ENCODE peak calls at places on chromosomes 3 and 15, in ten cellular contexts. F, X, E, H, L, V, Y, P, K and T are unnamed samples. For H3K27me3, the result is how much of the 10 kb centered on the place peaks cover.

GRCh38 chr3:64385256-64385655 is 160.0 kb upstream of the PRICKLE2 start:
- DNase-seq in P (no peak), L (no peak), H (no peak), F (no peak), K (no peak), V (no peak), E (no peak), Y (no peak), X (no peak), T (no peak)

GRCh38 chr15:90219421-90220141 is 14.2 kb downstream of the CIB1 start:
- DNase-seq in Y (no peak), P (no peak), K (no peak), V (no peak), H (no peak), L (peak), E (no peak), X (no peak), F (no peak), T (no peak)

GRCh38 chr15:41115652-41116115 is 396 bp downstream of the INO80 start:
- DNase-seq in F (no peak), Y (peak), X (peak), L (no peak), P (peak), E (peak), V (peak), H (peak), K (peak), T (peak)

GRCh38 chr15:101063891-101064794 is 145.0 kb downstream of the LRRK1 start:
- DNase-seq in E (peak), Y (peak), P (no peak), V (no peak), X (peak), K (no peak), F (no peak), H (no peak), L (peak), T (peak)

GRCh38 chr3:182451871-182452270 is 341.4 kb upstream of the ATP11B start:
- DNase-seq in F (no peak), L (no peak), P (no peak), V (no peak), E (no peak), H (no peak), Y (no peak), K (no peak), X (no peak), T (no peak)

GRCh38 chr3:152037953-152038352 is 164.5 kb downstream of the SUCNR1 start:
- DNase-seq in V (no peak), F (no peak), L (no peak), X (no peak), P (no peak), H (no peak), K (no peak), E (no peak), Y (no peak), T (no peak)

GRCh38 chr15:48422401-48422800 is 91.2 kb downstream of the DUT start:
- DNase-seq in P (no peak), V (no peak), L (no peak), F (no peak), X (no peak), K (no peak), E (no peak), Y (no peak), H (no peak), T (no peak)

GRCh38 chr3:10957976-10958749 is 34.4 kb upstream of the SLC6A1 start:
- DNase-seq in E (no peak), K (no peak), X (no peak), Y (no peak), H (peak), V (no peak), L (no peak), F (no peak), P (peak), T (peak)

GRCh38 chr3:139774570-139775302 is 97.0 kb upstream of the NMNAT3 start:
- DNase-seq in V (no peak), X (no peak), E (no peak), H (no peak), Y (peak), L (peak), F (no peak), K (no peak), P (peak), T (no peak)

GRCh38 chr3:168096210-168096795 is 579 bp upstream of the GOLIM4 start:
- DNase-seq in P (no peak), V (peak), K (no peak), E (no peak), X (peak), H (peak), Y (peak), L (peak), F (no peak), T (peak)

GRCh38 chr3:67415504-67415903 is 238.9 kb downstream of the SUCLG2 start:
- DNase-seq in L (no peak), K (no peak), E (no peak), H (no peak), P (no peak), X (no peak), F (no peak), V (no peak), Y (peak), T (no peak)

GRCh38 chr15:75779504-75779903 is 63.7 kb upstream of the UBE2Q2 start:
- DNase-seq in K (no peak), Y (no peak), P (no peak), V (no peak), H (no peak), E (no peak), L (no peak), F (no peak), X (no peak), T (no peak)

GRCh38 chr3:43296565-43296964 is 10.2 kb downstream of the SNRK start:
- DNase-seq in E (no peak), F (no peak), L (no peak), K (no peak), P (no peak), X (no peak), V (no peak), H (no peak), Y (no peak), T (no peak)

GRCh38 chr3:28949580-28949979 is 331.3 kb upstream of the RBMS3 start:
- DNase-seq in K (no peak), P (no peak), Y (no peak), H (no peak), X (no peak), F (no peak), L (no peak), E (no peak), V (no peak), T (no peak)

GRCh38 chr15:88605507-88606436 is 15.4 kb upstream of the AEN start:
- DNase-seq in F (no peak), P (peak), V (no peak), L (peak), H (peak), X (peak), K (no peak), Y (no peak), E (no peak), T (no peak)

GRCh38 chr3:186826978-186827857 is 15.3 kb upstream of the ADIPOQ start:
- DNase-seq in L (peak), Y (peak), E (peak), P (peak), F (peak), X (peak), H (peak), K (peak), V (peak), T (peak)

GRCh38 chr3:149589332-149589731 is 68.5 kb downstream of the WWTR1 start:
- DNase-seq in X (no peak), Y (peak), L (no peak), K (no peak), H (no peak), F (no peak), V (no peak), E (no peak), P (no peak), T (no peak)

GRCh38 chr15:33126559-33127290 is 67.8 kb downstream of the FMN1 start:
- DNase-seq in H (no peak), Y (peak), K (peak), V (peak), F (no peak), L (no peak), X (no peak), E (peak), P (peak), T (peak)

GRCh38 chr3:39362177-39362576 is 21.0 kb upstream of the SLC25A38 start:
- DNase-seq in K (no peak), L (no peak), X (no peak), P (peak), F (no peak), H (no peak), Y (no peak), V (no peak), E (no peak), T (no peak)

GRCh38 chr15:50148362-50148963 is 29.4 kb upstream of the ATP8B4 start:
- DNase-seq in X (no peak), V (peak), K (no peak), L (peak), P (no peak), Y (peak), H (no peak), F (peak), E (no peak), T (no peak)

GRCh38 chr15:88790486-88790885 is 12.8 kb upstream of the ACAN start:
- DNase-seq in E (no peak), K (no peak), Y (no peak), P (no peak), H (no peak), L (no peak), F (no peak), X (no peak), V (no peak), T (no peak)

GRCh38 chr3:129352650-129353588 is 74.2 kb downstream of the HMCES start:
- DNase-seq in Y (no peak), F (no peak), L (no peak), K (no peak), E (no peak), V (no peak), H (no peak), P (peak), X (no peak), T (no peak)

GRCh38 chr3:65811050-65811766 is 227.5 kb downstream of the MAGI1 start:
- DNase-seq in H (no peak), Y (peak), V (no peak), E (no peak), P (peak), K (no peak), F (no peak), X (peak), L (no peak), T (no peak)

GRCh38 chr3:53518495-53518981 is 24.1 kb downstream of the CACNA1D start:
- DNase-seq in L (no peak), K (peak), Y (no peak), P (no peak), H (no peak), F (no peak), X (no peak), E (no peak), V (no peak), T (no peak)

GRCh38 chr3:33490641-33491241 is 50.5 kb upstream of the UBP1 start:
- DNase-seq in P (no peak), F (no peak), X (no peak), K (no peak), E (no peak), Y (no peak), L (no peak), H (no peak), V (no peak), T (no peak)

GRCh38 chr3:14911651-14912050 is 35.7 kb upstream of the NR2C2 start:
- DNase-seq in X (no peak), K (no peak), L (peak), H (no peak), F (no peak), Y (no peak), V (no peak), E (no peak), P (no peak), T (no peak)

GRCh38 chr3:170809975-170810357 is 60.0 kb downstream of the RPL22L1 start:
- DNase-seq in H (no peak), F (no peak), K (no peak), E (no peak), X (no peak), P (no peak), L (no peak), Y (peak), V (no peak), T (no peak)

GRCh38 chr3:53164911-53165310 is 3.9 kb downstream of the PRKCD start:
- DNase-seq in F (no peak), K (no peak), E (no peak), V (no peak), L (peak), P (no peak), Y (no peak), X (no peak), H (no peak), T (no peak)

GRCh38 chr15:28922712-28923012 is 36.9 kb downstream of the APBA2 start:
- DNase-seq in P (no peak), X (peak), K (no peak), H (no peak), Y (no peak), L (no peak), E (no peak), V (no peak), F (no peak), T (no peak)

GRCh38 chr3:10697918-10698317 is 118.1 kb upstream of the SLC6A11 start:
- DNase-seq in K (no peak), L (peak), X (no peak), V (peak), Y (no peak), P (no peak), E (no peak), H (no peak), F (no peak), T (no peak)

GRCh38 chr15:68578175-68578959 is 426 bp upstream of the CORO2B start:
- DNase-seq in F (no peak), K (peak), L (peak), E (peak), X (peak), V (no peak), H (peak), Y (peak), P (peak), T (peak)

DNA sequence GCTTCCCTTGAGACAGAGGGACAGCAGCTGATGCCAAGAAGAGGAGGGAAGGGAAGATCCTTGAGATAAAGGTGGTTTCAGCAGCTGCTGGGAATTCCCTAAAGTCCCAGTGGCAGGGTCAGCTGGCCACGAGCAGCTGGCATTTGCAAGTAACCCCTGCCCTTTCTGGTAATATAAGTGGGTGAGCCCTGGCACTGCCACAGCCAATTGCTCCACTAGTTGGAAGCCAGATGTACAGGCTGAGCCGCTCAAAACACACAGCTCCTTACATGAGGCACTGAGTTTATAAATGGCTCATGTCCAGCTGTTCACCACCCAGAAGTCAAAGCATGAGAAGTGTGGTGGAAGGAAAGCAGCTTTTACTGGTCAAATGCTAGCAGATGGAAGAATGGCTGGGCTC is 35.4 kb downstream of the PRR20G start:
- DNase-seq in L (no peak), E (no peak), P (no peak), Y (no peak), K (no peak), H (no peak), X (no peak), V (no peak), F (no peak), T (no peak)
- H3K27me3 ChIP-seq in L (under half), E (under half), P (under half), Y (under half), K (under half), H (under half), X (under half), V (under half), F (under half), T (under half)

DNA sequence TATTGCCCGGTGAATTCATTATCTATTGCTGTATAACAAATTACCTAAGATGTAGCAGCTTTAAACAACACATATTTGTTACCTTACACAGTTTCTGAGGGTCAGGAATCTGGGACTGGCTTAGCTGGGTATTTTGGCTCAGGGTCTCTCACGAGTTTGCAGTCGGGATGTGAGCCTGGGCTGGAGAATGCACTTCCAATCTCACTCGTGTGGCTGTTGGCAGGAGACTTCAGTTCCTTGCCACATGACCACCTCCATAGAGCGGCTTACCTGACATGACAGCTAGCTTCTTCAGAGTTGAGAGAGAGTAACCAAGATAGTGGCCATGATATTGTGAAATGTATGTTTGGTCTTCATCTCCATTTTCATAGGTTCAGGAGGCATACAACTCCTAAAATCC is 18.4 kb upstream of the MITF start:
- DNase-seq in E (no peak), P (no peak), L (no peak), H (no peak), Y (no peak), F (no peak), K (no peak), X (no peak), V (no peak), T (no peak)
- H3K27ac ChIP-seq in E (no peak), P (peak), L (no peak), H (no peak), Y (no peak), F (no peak), K (no peak), X (no peak), V (no peak), T (no peak)

GRCh38 chr3:184230081-184230602 is 757 bp downstream of the VWA5B2 start:
- DNase-seq in F (no peak), Y (no peak), X (no peak), P (no peak), L (no peak), V (no peak), H (peak), E (no peak), K (no peak), T (no peak)

GRCh38 chr3:184230603-184231528 is 1.5 kb downstream of the VWA5B2 start:
- DNase-seq in E (no peak), X (no peak), Y (no peak), L (peak), H (peak), P (no peak), F (no peak), V (no peak), K (no peak), T (no peak)

GRCh38 chr3:184228376-184229137 is 828 bp upstream of the VWA5B2 start:
- DNase-seq in P (no peak), V (no peak), L (no peak), X (no peak), Y (no peak), K (no peak), H (peak), F (no peak), E (no peak), T (no peak)

GRCh38 chr3:184227481-184227935 is 1.9 kb upstream of the VWA5B2 start:
- DNase-seq in Y (no peak), H (peak), V (no peak), X (no peak), P (no peak), E (no peak), L (peak), K (no peak), F (no peak), T (no peak)

DNA sequence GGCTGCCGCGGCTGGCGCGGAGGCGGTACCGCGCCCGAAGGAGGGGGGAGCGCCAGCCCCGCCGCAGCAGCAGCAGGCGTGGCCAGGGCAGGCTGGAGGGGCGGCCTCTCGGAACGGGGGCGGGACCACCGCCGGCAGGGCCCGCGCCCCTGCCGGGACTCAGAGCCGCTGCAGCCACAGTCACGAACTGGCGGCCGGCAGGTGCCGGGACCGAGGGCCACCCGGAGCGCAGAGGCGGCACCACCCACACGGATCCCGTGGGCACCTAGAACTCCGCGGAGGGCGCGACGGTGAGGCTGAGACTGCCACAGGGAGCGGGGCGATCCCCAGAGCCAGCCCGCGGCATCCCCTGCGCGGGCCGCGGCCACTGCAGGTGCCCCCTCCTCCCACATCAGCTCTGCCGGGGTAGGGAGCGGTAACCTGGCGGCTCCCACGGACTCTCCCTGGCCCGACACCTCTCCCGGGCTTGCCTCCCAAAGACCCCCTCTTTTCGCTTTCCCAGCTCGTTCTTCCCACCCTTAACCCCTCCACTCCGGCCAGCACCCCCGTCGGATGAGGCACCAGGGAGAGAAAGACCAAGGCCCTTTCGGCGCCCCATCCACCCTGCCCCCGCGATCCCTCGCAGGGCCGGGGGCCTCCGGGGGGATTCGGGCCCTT is at the start of gene VWA5B2:
- DNase-seq in L (peak), Y (peak), P (peak), K (peak), H (peak), V (peak), E (no peak), X (peak), F (no peak), T (peak)
- H3K27me3 ChIP-seq in L (under half), Y (under half), P (under half), K (under half), H (under half), V (under half), E (half or more), X (under half), F (under half), T (under half)

DNA sequence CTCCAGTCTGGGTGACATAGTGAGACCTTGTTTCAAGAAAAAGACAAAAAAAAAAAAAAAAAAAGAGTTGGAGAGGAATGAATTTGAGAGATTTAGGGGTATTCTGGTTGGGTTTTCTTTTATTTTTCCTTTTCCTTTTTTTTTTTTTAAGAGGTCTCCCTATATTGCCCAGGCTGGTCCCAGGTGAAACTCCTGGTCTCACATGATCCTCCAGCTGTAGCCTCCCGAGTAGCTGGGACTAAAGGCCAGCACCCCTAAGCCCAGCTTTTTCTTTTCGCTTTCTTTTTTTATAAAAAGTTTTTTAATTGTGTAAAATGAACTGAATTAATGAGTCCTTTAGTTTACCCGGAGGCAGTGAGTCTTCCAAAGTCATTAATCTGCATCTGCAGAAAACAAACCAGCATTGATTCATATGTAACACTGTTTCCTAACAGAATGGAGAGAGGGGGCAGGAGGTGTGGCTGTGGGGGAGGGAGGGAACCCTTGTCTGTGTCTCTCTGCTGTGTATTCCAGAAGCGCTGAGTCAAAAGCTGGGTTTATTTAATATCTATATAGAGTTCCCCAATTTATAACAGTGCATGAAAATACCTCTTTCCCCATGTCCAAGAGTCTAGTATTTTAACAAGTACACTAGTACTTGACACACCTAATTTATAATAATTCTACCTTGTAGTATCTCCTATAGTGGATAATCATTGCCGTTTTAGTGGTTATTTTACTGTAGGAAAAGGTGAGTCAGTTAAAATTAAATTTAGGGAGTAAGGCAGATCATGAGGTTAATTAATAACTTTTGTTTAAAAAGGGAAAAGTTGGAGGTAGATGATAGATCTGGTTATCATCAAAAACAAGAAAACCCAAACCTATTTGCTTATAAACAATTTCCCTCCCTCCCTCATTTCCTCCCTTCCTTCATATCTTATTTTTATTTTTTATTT is 2.6 kb upstream of the DPPA4 start:
- DNase-seq in K (no peak), F (no peak), L (peak), X (no peak), V (no peak), E (no peak), Y (no peak), H (no peak), P (no peak), T (no peak)
- H3K27ac ChIP-seq in K (no peak), F (no peak), L (peak), X (no peak), V (no peak), E (no peak), Y (no peak), H (no peak), P (no peak), T (no peak)

GRCh38 chr15:52808441-52808840 is 18.3 kb upstream of the ONECUT1 start:
- DNase-seq in E (no peak), V (no peak), L (no peak), X (no peak), K (no peak), H (no peak), F (no peak), P (no peak), Y (no peak), T (no peak)
- H3K27me3 ChIP-seq in E (half or more), V (under half), L (under half), X (half or more), K (under half), H (half or more), F (under half), P (half or more), Y (under half), T (half or more)